ENCODE peak calls at places on chromosome 16, in six cellular contexts. R is ecto neural progenitor cell; Z is effector CD4-positive, alpha-beta T cell; I is epithelial cell of esophagus; K is AML-193; W is CD8-positive, alpha-beta memory T cell. Q is an unnamed sample.
A peak's percentile ranks its signal among the peaks of the same experiment; 100 is the strongest.

GRCh38 chr16:22214893-22215292 is 8.8 kb downstream of the EEF2K start:
- DNase-seq in R (no peak), Z (no peak), I (no peak), K (no peak), W (no peak), Q (no peak)

GRCh38 chr16:13519871-13520270 is 400.1 kb upstream of the ERCC4 start:
- DNase-seq in R (no peak), Z (no peak), I (no peak), K (no peak), W (no peak), Q (no peak)

GRCh38 chr16:86531193-86531550 is 20.8 kb downstream of the FOXF1 start:
- DNase-seq in R (no peak), Z (no peak), I (no peak), K (no peak), W (no peak), Q (no peak)

GRCh38 chr16:24188751-24189318 is 67.3 kb upstream of the CACNG3 start:
- DNase-seq in R (no peak), Z (no peak), I (no peak), K (no peak), W (no peak), Q (no peak)

GRCh38 chr16:62404857-62405611 is 368.8 kb upstream of the CDH8 start:
- DNase-seq in R (no peak), Z (no peak), I (no peak), K (no peak), W (no peak), Q (no peak)

GRCh38 chr16:70575376-70575775 is 51.8 kb downstream of the SF3B3 start:
- DNase-seq in R (no peak), Z (no peak), I (no peak), K (no peak), W (no peak), Q (no peak)

GRCh38 chr16:23914935-23915549 is 79.3 kb downstream of the PRKCB start:
- DNase-seq in R (no peak), Z (no peak), I (no peak), K (no peak), W (no peak), Q (no peak)

GRCh38 chr16:69325784-69326171 is 4.6 kb downstream of the PDF start:
- DNase-seq in R (no peak), Z (no peak), I (no peak), K (no peak), W (no peak), Q (no peak)

GRCh38 chr16:72043539-72043938 is 10.8 kb upstream of the HP start:
- DNase-seq in R (no peak), Z (no peak), I (no peak), K (no peak), W (no peak), Q (no peak)

GRCh38 chr16:68366062-68366461 is 55.2 kb downstream of the PRMT7 start:
- DNase-seq in R (no peak), Z (no peak), I (no peak), K (no peak), W (no peak), Q (no peak)

GRCh38 chr16:23362460-23363317 is 60.6 kb downstream of the SCNN1B start:
- DNase-seq in R (no peak), Z (no peak), I (peak; percentile 9), K (no peak), W (no peak), Q (no peak)